ENCODE peak calls at places on chromosome 16, in nine cellular contexts. R is kidney; X is fibroblast of lung; L is iPS DF 6.9; Z is naive thymus-derived CD4-positive, alpha-beta T cell; N is transverse colon; C is tibial artery; E is ovary; M is CD8-positive, alpha-beta memory T cell. I is an unnamed sample.
A peak's percentile ranks its signal among the peaks of the same experiment; 100 is the strongest.

GRCh38 chr16:86823895-86824671 is 245.7 kb downstream of the FOXL1 start:
- DNase-seq in R (no peak), X (peak; percentile 80), L (no peak), Z (no peak), N (no peak), C (peak; percentile 71), E (no peak), M (no peak), I (no peak)

GRCh38 chr16:81932668-81933067 is 78.6 kb downstream of the SDR42E1 start:
- DNase-seq in R (no peak), X (no peak), L (no peak), Z (no peak), N (no peak), C (peak; percentile 20), E (no peak), M (no peak), I (no peak)

GRCh38 chr16:53018834-53019416 is 33.8 kb downstream of the CHD9NB start:
- DNase-seq in R (no peak), X (no peak), L (no peak), Z (no peak), N (no peak), C (no peak), E (no peak), M (no peak), I (no peak)

GRCh38 chr16:58243528-58244004 is 45.7 kb upstream of the CSNK2A2 start:
- DNase-seq in R (no peak), X (no peak), L (no peak), Z (no peak), N (peak; percentile 26), C (no peak), E (no peak), M (no peak), I (peak; percentile 42)

GRCh38 chr16:30521873-30522641 is 4.3 kb downstream of the ZNF768 start:
- DNase-seq in R (peak; percentile 74), X (no peak), L (no peak), Z (no peak), N (peak; percentile 40), C (no peak), E (no peak), M (no peak), I (no peak)

GRCh38 chr16:11217651-11218323 is 38.2 kb downstream of the SOCS1 start:
- DNase-seq in R (no peak), X (no peak), L (no peak), Z (no peak), N (no peak), C (no peak), E (no peak), M (no peak), I (no peak)

GRCh38 chr16:85557976-85558589 is 55.0 kb upstream of the GSE1 start:
- DNase-seq in R (no peak), X (no peak), L (no peak), Z (no peak), N (peak; percentile 81), C (no peak), E (no peak), M (no peak), I (peak; percentile 77)

GRCh38 chr16:30184430-30185140 is 1.2 kb downstream of the CORO1A start:
- DNase-seq in R (peak; percentile 73), X (no peak), L (no peak), Z (peak; percentile 31), N (peak; percentile 54), C (no peak), E (peak; percentile 37), M (peak; percentile 33), I (peak; percentile 31)

GRCh38 chr16:50821586-50821985 is 79.7 kb downstream of the CYLD start:
- DNase-seq in R (no peak), X (no peak), L (no peak), Z (no peak), N (no peak), C (no peak), E (no peak), M (no peak), I (no peak)

GRCh38 chr16:30775381-30776099 is 11.5 kb downstream of the ZNF629 start:
- DNase-seq in R (peak; percentile 94), X (peak; percentile 82), L (no peak), Z (peak; percentile 34), N (peak; percentile 83), C (peak; percentile 89), E (peak; percentile 82), M (peak; percentile 18), I (peak; percentile 86)

GRCh38 chr16:9238346-9238745 is 146.9 kb downstream of the HAPSTR1 start:
- DNase-seq in R (no peak), X (no peak), L (no peak), Z (no peak), N (no peak), C (no peak), E (no peak), M (no peak), I (no peak)

GRCh38 chr16:8806272-8806983 is 8.8 kb downstream of the PMM2 start:
- DNase-seq in R (no peak), X (peak; percentile 38), L (no peak), Z (no peak), N (no peak), C (no peak), E (no peak), M (no peak), I (no peak)

GRCh38 chr16:56988161-56988947 is 1.0 kb upstream of the NLRC5 start:
- DNase-seq in R (no peak), X (no peak), L (no peak), Z (no peak), N (peak; percentile 13), C (no peak), E (peak; percentile 34), M (no peak), I (no peak)

GRCh38 chr16:48110982-48111381 is 44.8 kb downstream of the ABCC12 start:
- DNase-seq in R (no peak), X (no peak), L (no peak), Z (no peak), N (no peak), C (no peak), E (no peak), M (no peak), I (no peak)

GRCh38 chr16:23160082-23160481 is 10.8 kb upstream of the USP31 start:
- DNase-seq in R (no peak), X (no peak), L (no peak), Z (no peak), N (no peak), C (no peak), E (no peak), M (no peak), I (no peak)

DNA sequence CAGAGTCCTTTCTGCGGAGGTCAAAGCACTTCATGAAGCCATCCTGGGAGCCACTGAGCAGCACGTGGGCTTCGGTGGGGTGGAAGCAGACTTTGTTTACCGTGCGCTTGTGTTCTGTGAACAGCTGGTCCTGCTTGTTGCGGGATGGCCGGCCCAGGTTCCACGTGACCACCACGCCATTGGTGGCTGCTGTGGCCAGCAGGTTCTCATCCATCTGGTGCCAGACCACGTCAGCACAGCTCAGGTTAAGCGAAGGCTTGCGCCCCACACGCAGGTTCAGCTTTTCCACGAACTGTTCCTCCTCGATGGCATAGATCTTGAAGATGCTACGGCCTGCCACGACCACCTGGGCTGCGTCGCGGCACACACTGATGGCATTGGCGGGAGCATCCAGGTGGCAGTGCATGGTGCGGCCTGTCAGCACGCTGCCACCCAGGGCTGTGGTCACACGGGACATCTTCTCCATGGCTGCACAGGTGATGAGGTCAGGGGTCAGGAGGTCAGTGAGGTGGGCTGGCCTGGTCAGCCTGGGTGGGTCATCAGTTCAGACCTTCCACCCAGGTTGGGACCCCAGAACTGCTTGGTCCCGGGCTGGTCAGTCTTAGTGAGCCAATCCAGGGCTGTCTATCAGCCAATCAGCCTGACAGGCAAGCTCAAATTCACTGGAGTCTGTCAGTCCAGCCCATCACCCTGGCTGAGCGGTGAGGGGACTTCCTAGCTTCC is 862 bp downstream of the WDR24 start:
- DNase-seq in R (no peak), X (no peak), L (no peak), Z (no peak), N (no peak), C (no peak), E (peak; percentile 49), M (no peak), I (no peak)
- H3K27ac ChIP-seq in R (no peak overlapping the region), X (peak overlapping the region; percentile 67), L (no peak overlapping the region), Z (peak overlapping the region; percentile 86), N (peak overlapping the region; percentile 88), C (peak overlapping the region; percentile 93), E (no peak overlapping the region), M (peak overlapping the region; percentile 89), I (peak overlapping the region; percentile 33)

DNA sequence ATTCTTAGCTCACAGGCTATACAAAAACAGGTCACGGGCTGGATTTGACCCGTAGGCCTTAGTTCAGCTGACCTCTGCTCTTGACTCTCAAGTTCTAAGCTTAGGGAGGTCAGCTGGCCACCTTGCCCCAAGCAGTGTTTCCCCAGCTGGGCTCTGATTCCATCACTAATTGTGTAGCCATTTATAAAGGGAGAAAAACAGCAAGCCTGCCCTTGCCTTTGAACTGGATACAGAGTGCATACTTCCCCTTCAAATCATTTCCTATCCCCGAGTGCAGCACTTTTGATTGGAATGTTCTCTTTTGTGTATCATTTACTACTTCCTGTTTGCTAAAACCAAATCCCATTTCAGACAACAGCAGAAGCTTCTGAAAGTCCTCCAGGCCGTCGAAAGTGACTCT is 153.6 kb downstream of the KATNIP start:
- DNase-seq in R (peak; percentile 19), X (no peak), L (no peak), Z (no peak), N (no peak), C (no peak), E (no peak), M (no peak), I (no peak)
- H3K27ac ChIP-seq in R (no peak overlapping the region), X (no peak overlapping the region), L (no peak overlapping the region), Z (no peak overlapping the region), N (no peak overlapping the region), C (no peak overlapping the region), E (no peak overlapping the region), M (no peak overlapping the region), I (no peak overlapping the region)

GRCh38 chr16:68750243-68750642 is 13.2 kb downstream of the CDH1 start:
- DNase-seq in R (no peak), X (no peak), L (no peak), Z (no peak), N (no peak), C (no peak), E (no peak), M (no peak), I (no peak)
- H3K27ac ChIP-seq in R (peak overlapping the region; percentile 57), X (no peak overlapping the region), L (no peak overlapping the region), Z (no peak overlapping the region), N (peak overlapping the region; percentile 91), C (no peak overlapping the region), E (no peak overlapping the region), M (no peak overlapping the region), I (peak overlapping the region; percentile 98)

DNA sequence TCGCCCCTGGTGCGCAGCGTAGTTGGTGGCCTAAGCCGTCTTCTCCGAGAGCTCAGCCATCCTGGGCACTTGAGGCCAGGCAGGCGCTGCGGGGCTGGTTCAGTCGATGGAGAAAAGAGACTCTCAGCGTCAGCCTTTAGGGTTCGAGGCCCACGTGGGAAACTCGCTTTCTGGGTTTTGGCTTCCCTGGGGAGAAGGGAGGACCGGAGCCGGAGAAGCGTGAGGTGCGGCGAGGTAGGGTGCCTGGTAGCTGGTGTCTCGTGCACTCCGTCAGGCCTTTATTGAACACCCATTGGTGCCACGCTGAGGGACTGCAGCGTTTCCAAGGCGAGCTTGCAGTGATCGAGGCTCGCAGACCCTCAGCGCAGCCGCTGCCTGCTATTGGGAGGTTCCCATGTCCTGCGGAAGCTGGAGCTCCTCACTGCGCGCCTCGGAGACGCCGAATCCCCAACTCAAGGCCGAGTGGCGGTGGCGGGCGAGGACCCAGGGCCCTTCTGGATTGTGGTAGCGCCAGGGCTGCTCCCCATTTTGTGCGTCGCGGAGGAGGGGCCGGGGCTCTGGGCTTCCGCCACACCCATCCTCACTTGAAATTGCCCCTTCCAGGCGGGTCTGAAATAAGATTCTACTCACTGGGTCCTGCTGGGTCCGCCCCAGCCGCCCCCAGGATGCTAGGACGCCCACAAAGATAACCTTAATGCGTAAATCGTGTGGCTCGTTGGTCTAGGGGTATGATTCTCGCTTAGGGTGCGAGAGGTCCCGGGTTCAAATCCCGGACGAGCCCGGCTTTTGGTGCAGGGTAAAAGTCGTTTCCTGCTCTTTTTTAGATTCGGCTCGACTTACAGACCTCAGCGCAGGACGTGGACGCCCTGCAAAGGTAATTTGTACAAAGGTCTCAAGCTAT is 1.2 kb downstream of the OR1F1 start:
- DNase-seq in R (no peak), X (peak; percentile 60), L (no peak), Z (no peak), N (no peak), C (no peak), E (no peak), M (no peak), I (no peak)
- H3K27ac ChIP-seq in R (no peak overlapping the region), X (peak overlapping the region; percentile 22), L (no peak overlapping the region), Z (no peak overlapping the region), N (no peak overlapping the region), C (no peak overlapping the region), E (no peak overlapping the region), M (peak overlapping the region; percentile 31), I (no peak overlapping the region)

I was measured in body of pancreas.